ENCODE peak calls at places on chromosome 3, in nine cellular contexts. W is activated naive CD4-positive, alpha-beta T cell treated with anti-CD3 and anti-CD28 coated beads, Interleukin-2, amount 50 U/mL, for 16 hours; C is germinal center; X is Panc1; K is lower lobe of right lung; T is left ventricle myocardium superior; U is right atrium auricular region; N is pancreas; Z is stromal cell of bone marrow. Y is an unnamed sample.

GRCh38 chr3:112958749-112959560 is 15.9 kb downstream of the CD200R1 start:
- DNase-seq in W (peak; percentile 16), C (no peak), X (no peak), K (no peak), T (no peak), U (no peak), N (no peak), Z (no peak), Y (peak; percentile 22)

GRCh38 chr3:15724446-15724845 is 73.3 kb downstream of the ANKRD28 start:
- DNase-seq in W (no peak), C (no peak), X (no peak), K (no peak), T (no peak), U (no peak), N (no peak), Z (no peak), Y (no peak)

GRCh38 chr3:197912770-197913476 is 37.1 kb upstream of the RPL35A start:
- DNase-seq in W (no peak), C (no peak), X (no peak), K (no peak), T (peak; percentile 45), U (no peak), N (peak; percentile 30), Z (no peak), Y (no peak)

GRCh38 chr3:4898454-4899313 is 80.6 kb upstream of the BHLHE40 start:
- DNase-seq in W (no peak), C (no peak), X (no peak), K (no peak), T (no peak), U (no peak), N (no peak), Z (peak; percentile 13), Y (no peak)

GRCh38 chr3:196694202-196694638 is 17.8 kb downstream of the CEP19 start:
- DNase-seq in W (no peak), C (peak; percentile 58), X (no peak), K (no peak), T (no peak), U (no peak), N (no peak), Z (no peak), Y (no peak)

GRCh38 chr3:108126348-108126747 is 35.5 kb upstream of the CD47 start:
- DNase-seq in W (no peak), C (no peak), X (no peak), K (no peak), T (no peak), U (no peak), N (no peak), Z (no peak), Y (no peak)

GRCh38 chr3:105285653-105286241 is 81.0 kb upstream of the ALCAM start:
- DNase-seq in W (no peak), C (no peak), X (no peak), K (no peak), T (no peak), U (no peak), N (no peak), Z (no peak), Y (no peak)

GRCh38 chr3:71345429-71346027 is 238.0 kb downstream of the FOXP1 start:
- DNase-seq in W (no peak), C (no peak), X (no peak), K (no peak), T (no peak), U (no peak), N (no peak), Z (peak; percentile 86), Y (no peak)

GRCh38 chr3:38051131-38051530 is 12.1 kb downstream of the DLEC1 start:
- DNase-seq in W (no peak), C (no peak), X (no peak), K (no peak), T (no peak), U (no peak), N (no peak), Z (no peak), Y (no peak)

GRCh38 chr3:177676947-177677587 is 479.8 kb upstream of the TBL1XR1 start:
- DNase-seq in W (no peak), C (no peak), X (no peak), K (no peak), T (no peak), U (no peak), N (no peak), Z (no peak), Y (no peak)

GRCh38 chr3:42849017-42849416 is 26.7 kb downstream of the CYP8B1 start:
- DNase-seq in W (no peak), C (no peak), X (no peak), K (no peak), T (no peak), U (no peak), N (no peak), Z (no peak), Y (no peak)

GRCh38 chr3:187191271-187191670 is 6.0 kb upstream of the RTP1 start:
- DNase-seq in W (no peak), C (no peak), X (no peak), K (no peak), T (no peak), U (no peak), N (no peak), Z (no peak), Y (no peak)

GRCh38 chr3:157237886-157238285 is 77.9 kb upstream of the CCNL1 start:
- DNase-seq in W (no peak), C (no peak), X (no peak), K (no peak), T (no peak), U (no peak), N (no peak), Z (no peak), Y (no peak)

GRCh38 chr3:150268426-150269321 is 139.4 kb upstream of the TSC22D2 start:
- DNase-seq in W (no peak), C (no peak), X (peak; percentile 81), K (no peak), T (no peak), U (no peak), N (no peak), Z (no peak), Y (no peak)

GRCh38 chr3:183064475-183064874 is 34.8 kb downstream of the MCCC1 start:
- DNase-seq in W (no peak), C (no peak), X (no peak), K (no peak), T (no peak), U (no peak), N (no peak), Z (no peak), Y (no peak)

GRCh38 chr3:13788522-13789424 is 91.1 kb downstream of the WNT7A start:
- DNase-seq in W (no peak), C (no peak), X (no peak), K (peak; percentile 27), T (no peak), U (no peak), N (no peak), Z (no peak), Y (no peak)

GRCh38 chr3:98182196-98182595 is 15.7 kb downstream of the OR5H15 start:
- DNase-seq in W (no peak), C (no peak), X (no peak), K (no peak), T (no peak), U (no peak), N (no peak), Z (no peak), Y (no peak)

GRCh38 chr3:7504886-7505775 is 644.2 kb downstream of the GRM7 start:
- DNase-seq in W (no peak), C (no peak), X (peak; percentile 13), K (no peak), T (no peak), U (no peak), N (peak; percentile 22), Z (peak; percentile 36), Y (peak; percentile 20)

GRCh38 chr3:43286886-43287301 is 554 bp downstream of the SNRK start:
- DNase-seq in W (peak; percentile 40), C (peak; percentile 65), X (no peak), K (no peak), T (no peak), U (no peak), N (no peak), Z (no peak), Y (no peak)

GRCh38 chr3:76765526-76765925 is 274.4 kb upstream of the ROBO2 start:
- DNase-seq in W (no peak), C (no peak), X (no peak), K (no peak), T (no peak), U (no peak), N (peak; percentile 50), Z (no peak), Y (no peak)

GRCh38 chr3:155382396-155383042 is 89.0 kb upstream of the STRIT1 start:
- DNase-seq in W (no peak), C (peak; percentile 17), X (peak; percentile 27), K (peak; percentile 81), T (peak; percentile 91), U (peak; percentile 81), N (peak; percentile 56), Z (peak; percentile 45), Y (no peak)

GRCh38 chr3:160257606-160258005 is 32.4 kb downstream of the C3orf80 start:
- DNase-seq in W (no peak), C (no peak), X (no peak), K (no peak), T (no peak), U (no peak), N (no peak), Z (no peak), Y (no peak)

GRCh38 chr3:169218314-169218983 is 445.1 kb downstream of the MECOM start:
- DNase-seq in W (no peak), C (no peak), X (no peak), K (no peak), T (peak; percentile 33), U (peak; percentile 75), N (peak; percentile 38), Z (peak; percentile 59), Y (no peak)

GRCh38 chr3:54760226-54760625 is 167.6 kb downstream of the LRTM1 start:
- DNase-seq in W (no peak), C (no peak), X (no peak), K (no peak), T (no peak), U (no peak), N (no peak), Z (no peak), Y (no peak)

GRCh38 chr3:142272200-142272891 is 47.0 kb upstream of the GK5 start:
- DNase-seq in W (no peak), C (no peak), X (no peak), K (no peak), T (no peak), U (no peak), N (no peak), Z (no peak), Y (no peak)

GRCh38 chr3:24401090-24401810 is 93.4 kb downstream of the THRB start:
- DNase-seq in W (no peak), C (no peak), X (no peak), K (no peak), T (no peak), U (no peak), N (no peak), Z (peak; percentile 26), Y (no peak)

Y was measured in SK-N-MC.